ENCODE peak calls at places on chromosomes 11 and 22, in nine cellular contexts. U is BE2C, J is transverse colon, H is bronchial epithelial cell, P is right lobe of liver, G is tibial nerve, Y is IMR-90, N is thoracic aorta, L is esophagus squamous epithelium. Q is an unnamed sample.

GRCh38 chr22:29009148-29009547 is 52.5 kb downstream of the C22orf31 start:
- DNase-seq in U (no peak), J (no peak), H (no peak), P (no peak), G (no peak), Y (no peak), N (no peak), L (no peak), Q (no peak)

GRCh38 chr11:33802414-33802950 is 28.2 kb upstream of the FBXO3 start:
- DNase-seq in U (peak; percentile 63), J (peak; percentile 49), H (peak; percentile 73), P (peak; percentile 39), G (peak; percentile 21), Y (peak; percentile 88), N (no peak), L (no peak), Q (peak; percentile 88)

GRCh38 chr11:9092085-9092484 is 686 bp upstream of the SCUBE2 start:
- DNase-seq in U (no peak), J (no peak), H (no peak), P (no peak), G (no peak), Y (no peak), N (no peak), L (no peak), Q (no peak)

GRCh38 chr11:73249858-73250773 is 22.0 kb upstream of the P2RY6 start:
- DNase-seq in U (no peak), J (peak; percentile 6), H (no peak), P (no peak), G (no peak), Y (no peak), N (no peak), L (no peak), Q (no peak)

GRCh38 chr11:57709802-57710367 is 2.1 kb downstream of the MED19 start:
- DNase-seq in U (no peak), J (no peak), H (no peak), P (no peak), G (no peak), Y (no peak), N (no peak), L (no peak), Q (no peak)

GRCh38 chr22:36021649-36022048 is 7.0 kb downstream of the RBFOX2 start:
- DNase-seq in U (no peak), J (no peak), H (no peak), P (no peak), G (no peak), Y (no peak), N (no peak), L (no peak), Q (peak; percentile 64)

GRCh38 chr11:10601722-10602281 is 33.3 kb upstream of the LYVE1 start:
- DNase-seq in U (no peak), J (no peak), H (no peak), P (peak; percentile 43), G (no peak), Y (no peak), N (no peak), L (no peak), Q (no peak)

GRCh38 chr11:44366741-44367140 is 56.8 kb upstream of the ALX4 start:
- DNase-seq in U (no peak), J (no peak), H (no peak), P (no peak), G (no peak), Y (no peak), N (no peak), L (no peak), Q (no peak)

GRCh38 chr11:87421422-87421821 is 383.7 kb downstream of the TMEM135 start:
- DNase-seq in U (peak; percentile 44), J (peak; percentile 22), H (peak; percentile 89), P (no peak), G (peak; percentile 91), Y (peak; percentile 87), N (peak; percentile 24), L (no peak), Q (peak; percentile 62)

GRCh38 chr11:112453601-112454577 is 193.2 kb upstream of the PLET1 start:
- DNase-seq in U (peak; percentile 67), J (peak; percentile 26), H (peak; percentile 45), P (peak; percentile 35), G (no peak), Y (peak; percentile 12), N (no peak), L (no peak), Q (peak; percentile 43)

GRCh38 chr11:70210516-70210915 is 7.4 kb downstream of the FADD start:
- DNase-seq in U (no peak), J (no peak), H (no peak), P (no peak), G (no peak), Y (no peak), N (no peak), L (no peak), Q (no peak)

GRCh38 chr11:16194566-16194965 is 161.8 kb downstream of the SOX6 start:
- DNase-seq in U (no peak), J (no peak), H (no peak), P (no peak), G (peak; percentile 24), Y (peak; percentile 11), N (no peak), L (no peak), Q (no peak)

GRCh38 chr11:47819743-47820142 is 28.4 kb downstream of the NUP160 start:
- DNase-seq in U (no peak), J (no peak), H (no peak), P (no peak), G (no peak), Y (no peak), N (no peak), L (no peak), Q (no peak)

GRCh38 chr22:29765905-29766631 is 739 bp downstream of the ZMAT5 start:
- DNase-seq in U (no peak), J (peak; percentile 44), H (no peak), P (no peak), G (no peak), Y (no peak), N (no peak), L (no peak), Q (no peak)

DNA sequence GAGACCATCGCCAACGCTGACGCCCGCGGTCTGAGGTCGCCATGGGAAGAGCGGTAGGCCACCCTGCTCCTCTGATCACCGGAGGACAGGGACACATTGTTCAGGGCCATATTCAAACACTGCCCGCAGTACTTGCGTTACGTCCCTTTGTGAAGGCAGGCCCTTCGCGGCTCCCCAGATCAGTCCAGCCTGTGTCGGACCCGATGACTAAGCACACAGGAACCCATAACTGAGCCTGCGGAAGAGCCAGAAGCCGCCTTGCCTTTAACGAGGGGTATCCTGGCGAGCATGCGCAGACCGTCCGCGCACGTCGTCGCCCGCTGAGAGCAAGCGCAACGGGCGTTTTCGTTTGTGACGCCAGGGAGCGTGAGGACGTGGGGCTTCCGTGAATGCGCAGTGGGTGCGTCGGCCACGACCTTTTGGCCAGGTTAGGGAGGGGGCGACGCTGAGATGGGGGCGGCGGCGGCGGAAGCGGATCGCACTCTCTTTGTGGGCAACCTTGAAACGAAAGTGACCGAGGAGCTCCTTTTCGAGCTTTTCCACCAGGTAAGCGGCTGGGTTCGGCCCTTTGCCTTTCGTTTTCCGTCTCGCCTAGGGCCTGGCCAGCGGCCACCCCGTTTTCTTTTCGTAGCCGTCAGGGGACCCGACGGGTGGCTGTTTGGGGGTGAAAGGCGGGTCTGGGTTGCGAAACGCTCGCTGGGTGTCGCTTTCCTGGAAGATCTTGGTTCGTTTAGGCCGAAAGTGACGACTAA is at the start of the genes C11orf71 and RBM7:
- DNase-seq in U (peak; percentile 97), J (peak; percentile 98), H (peak; percentile 96), P (peak; percentile 99), G (peak; percentile 93), Y (peak; percentile 99), N (peak; percentile 91), L (peak; percentile 82), Q (peak; percentile 97)
- TF ChIP-seq CTCF in U (no peak), J (no peak), H (no peak), P (no peak), G (peak; percentile 36), Y (no peak), N (peak; percentile 5), L (peak; percentile 31), Q (no peak)

DNA sequence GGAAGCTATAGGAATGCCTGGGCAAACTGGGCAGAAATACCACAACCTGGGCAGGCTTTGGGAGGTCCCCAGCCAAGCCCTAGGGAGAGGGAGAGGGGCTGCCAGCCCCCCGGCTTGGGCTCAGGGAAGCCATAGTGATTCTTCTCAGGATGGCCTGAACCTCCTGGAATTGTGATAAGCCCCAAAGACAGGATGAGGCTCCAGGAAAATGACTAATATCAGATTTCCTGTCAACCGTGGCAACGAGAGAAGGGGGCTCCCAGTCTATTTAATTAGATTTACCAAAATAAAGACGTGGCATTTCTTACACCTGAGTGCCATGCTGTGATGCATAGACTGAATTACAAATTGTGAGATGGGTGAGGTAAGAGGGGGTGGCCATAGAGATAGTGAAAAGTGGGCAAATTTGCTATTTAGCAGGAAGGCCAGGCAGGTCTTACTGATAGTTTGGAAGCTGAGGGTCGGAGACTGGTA is 20.4 kb downstream of the SERPINH1 start:
- DNase-seq in U (no peak), J (no peak), H (no peak), P (no peak), G (no peak), Y (no peak), N (no peak), L (no peak), Q (no peak)
- H3K4me3 ChIP-seq in U (peak overlapping the region; percentile 72), J (peak overlapping the region; percentile 70), H (peak overlapping the region; percentile 66), P (peak overlapping the region; percentile 29), G (peak overlapping the region; percentile 92), Y (peak overlapping the region; percentile 65), N (peak overlapping the region; percentile 97), L (peak overlapping the region; percentile 73), Q (peak overlapping the region; percentile 78)

GRCh38 chr11:111298466-111299110 is at the start of gene POU2AF3:
- DNase-seq in U (no peak), J (no peak), H (no peak), P (no peak), G (no peak), Y (no peak), N (no peak), L (no peak), Q (no peak)
- H3K36me3 ChIP-seq in U (no peaks in the 10 kb centered on the region), J (no peaks in the 10 kb centered on the region), H (no peaks in the 10 kb centered on the region), P (no peaks in the 10 kb centered on the region), G (no peaks in the 10 kb centered on the region), Y (no peaks in the 10 kb centered on the region), N (no peaks in the 10 kb centered on the region), L (no peaks in the 10 kb centered on the region), Q (no peaks in the 10 kb centered on the region)

GRCh38 chr11:45410391-45411215 is 124.5 kb upstream of the SYT13 start:
- DNase-seq in U (no peak), J (no peak), H (no peak), P (no peak), G (no peak), Y (no peak), N (no peak), L (no peak), Q (peak; percentile 71)

GRCh38 chr11:45409587-45409986 is 123.4 kb upstream of the SYT13 start:
- DNase-seq in U (no peak), J (no peak), H (no peak), P (no peak), G (no peak), Y (no peak), N (no peak), L (no peak), Q (no peak)

GRCh38 chr11:45407226-45407625 is 121.1 kb upstream of the SYT13 start:
- DNase-seq in U (no peak), J (no peak), H (no peak), P (no peak), G (no peak), Y (no peak), N (no peak), L (no peak), Q (no peak)

GRCh38 chr11:45402049-45402630 is 116.0 kb upstream of the SYT13 start:
- DNase-seq in U (no peak), J (no peak), H (no peak), P (no peak), G (no peak), Y (no peak), N (no peak), L (no peak), Q (no peak)

GRCh38 chr11:45405916-45406670 is 120.0 kb upstream of the SYT13 start:
- DNase-seq in U (no peak), J (no peak), H (peak; percentile 16), P (no peak), G (no peak), Y (peak; percentile 23), N (no peak), L (no peak), Q (no peak)
- TF ChIP-seq CTCF in U (peak; percentile 42), J (no peak), H (peak; percentile 15), P (peak; percentile 59), G (no peak), Y (peak; percentile 46), N (peak; percentile 42), L (no peak), Q (peak; percentile 22)

Q was measured in WERI-Rb-1.